ENCODE peak calls at places on chromosomes 4 and X, in five cellular contexts. I is tibial artery; F is CD8-positive, alpha-beta memory T cell; J is Peyer's patch; H is SK-N-SH. R is an unnamed sample. For H3K27me3 and H3K4me1, the result is how much of the 10 kb centered on the place peaks cover.

GRCh38 chrX:36019164-36019563 is 99.6 kb downstream of the CFAP47 start:
- DNase-seq in I (no peak), J (no peak), H (no peak), F (no peak), R (no peak)

GRCh38 chr4:69849297-69849696 is 10.6 kb downstream of the SULT1E1 start:
- DNase-seq in F (no peak), I (no peak), J (no peak), H (no peak), R (no peak)

GRCh38 chrX:114675365-114675764 is 91.5 kb downstream of the HTR2C start:
- DNase-seq in H (no peak), F (no peak), J (no peak), I (no peak), R (no peak)

GRCh38 chr4:37762294-37763163 is 64.0 kb upstream of the PGM2 start:
- DNase-seq in F (no peak), J (no peak), I (no peak), H (no peak), R (no peak)

GRCh38 chr4:47368211-47368610 is 95.3 kb downstream of the COMMD8 start:
- DNase-seq in I (no peak), F (no peak), J (no peak), H (no peak), R (no peak)

GRCh38 chrX:16586371-16587112 is 63.4 kb upstream of the S100G start:
- DNase-seq in F (no peak), I (no peak), H (no peak), J (no peak), R (no peak)

GRCh38 chr4:90852232-90852631 is 725.0 kb downstream of the CCSER1 start:
- DNase-seq in J (no peak), I (no peak), F (no peak), H (no peak), R (no peak)

GRCh38 chr4:77849278-77849965 is 13.2 kb upstream of the MRPL1 start:
- DNase-seq in H (no peak), F (no peak), I (no peak), J (no peak), R (no peak)

GRCh38 chr4:54683616-54684346 is 26.0 kb downstream of the KIT start:
- DNase-seq in J (peak), F (peak), I (no peak), H (no peak), R (no peak)

GRCh38 chrX:105696870-105697269 is 125.5 kb upstream of the NRK start:
- DNase-seq in H (no peak), J (no peak), I (no peak), F (no peak), R (no peak)

GRCh38 chrX:97524997-97525396 is 641.3 kb downstream of the RPA4 start:
- DNase-seq in F (no peak), J (no peak), I (no peak), H (no peak), R (no peak)

GRCh38 chrX:68936608-68937007 is 107.8 kb downstream of the EFNB1 start:
- DNase-seq in H (no peak), I (no peak), J (no peak), F (no peak), R (peak)

GRCh38 chrX:20715176-20715575 is 448.5 kb upstream of the RPS6KA3 start:
- DNase-seq in J (no peak), F (no peak), H (no peak), I (no peak), R (no peak)

GRCh38 chr4:140668111-140668510 is 88.1 kb downstream of the TBC1D9 start:
- DNase-seq in H (no peak), F (no peak), J (no peak), I (no peak), R (no peak)

GRCh38 chr4:138734746-138735145 is 280.8 kb upstream of the NOCT start:
- DNase-seq in I (no peak), J (no peak), H (no peak), F (no peak), R (no peak)

GRCh38 chrX:155613927-155614559 is 1.3 kb upstream of the TMLHE start:
- DNase-seq in I (no peak), F (no peak), H (no peak), J (no peak), R (no peak)

GRCh38 chrX:24528605-24529004 is 63.5 kb downstream of the PDK3 start:
- DNase-seq in H (no peak), J (no peak), I (no peak), F (no peak), R (no peak)

GRCh38 chrX:119407681-119408080 is 8.5 kb downstream of the SLC25A43 start:
- DNase-seq in H (no peak), F (no peak), I (no peak), J (no peak), R (no peak)

GRCh38 chr4:26388671-26389070 is 67.9 kb downstream of the RBPJ start:
- DNase-seq in I (no peak), F (no peak), H (no peak), J (no peak), R (no peak)

GRCh38 chrX:45077748-45078424 is 122.8 kb downstream of the DIPK2B start:
- DNase-seq in H (no peak), F (no peak), J (no peak), I (no peak), R (no peak)

GRCh38 chr4:176444741-176445140 is 125.0 kb downstream of the SPCS3 start:
- DNase-seq in F (no peak), J (no peak), H (no peak), I (no peak), R (no peak)

GRCh38 chrX:20653070-20653469 is 386.4 kb upstream of the RPS6KA3 start:
- DNase-seq in F (no peak), H (no peak), I (no peak), J (no peak), R (no peak)

GRCh38 chr4:21768349-21769310 is 179.9 kb downstream of the KCNIP4 start:
- DNase-seq in F (peak), H (peak), I (no peak), J (no peak), R (no peak)

GRCh38 chr4:10115657-10116624 is 658 bp downstream of the WDR1 start:
- DNase-seq in H (peak), I (no peak), F (peak), J (peak), R (peak)

GRCh38 chr4:80202190-80202711 is 4.9 kb downstream of the PRDM8 start:
- DNase-seq in I (peak), J (peak), H (no peak), F (peak), R (peak)

GRCh38 chr4:16642897-16643296 is 255.5 kb downstream of the LDB2 start:
- DNase-seq in I (no peak), H (peak), F (no peak), J (no peak), R (no peak)

GRCh38 chrX:65985922-65986588 is 53.8 kb downstream of the VSIG4 start:
- DNase-seq in I (no peak), J (no peak), F (peak), H (peak), R (no peak)

GRCh38 chr4:4395849-4396627 is 9.1 kb downstream of the NSG1 start:
- DNase-seq in J (no peak), F (no peak), H (peak), I (no peak), R (peak)
- H3K27me3 ChIP-seq in J (under half), F (under half), H (under half), I (under half), R (under half)

DNA sequence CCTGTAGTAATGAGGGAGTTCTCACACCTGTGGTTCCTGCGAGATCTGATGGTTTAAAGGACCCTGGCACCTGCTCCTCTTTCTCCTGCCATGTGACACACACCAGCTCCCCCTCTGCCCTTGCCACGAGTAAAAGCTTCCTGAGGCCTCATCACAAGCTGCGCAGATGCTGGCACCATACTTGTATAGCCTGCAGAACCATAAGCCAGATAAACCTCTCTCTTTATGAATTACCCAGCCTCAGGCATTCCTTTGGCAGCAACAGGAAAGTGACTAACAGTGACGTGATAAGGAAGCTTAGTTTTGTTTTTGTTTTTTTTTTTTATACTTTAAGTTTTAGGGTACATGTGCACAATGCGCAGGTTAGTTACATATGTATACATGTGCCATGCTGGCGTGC is 130.9 kb downstream of the AFAP1 start:
- DNase-seq in J (no peak), I (no peak), H (no peak), F (no peak), R (no peak)
- H3K4me1 ChIP-seq in J (under half), I (under half), H (under half), F (under half), R (under half)

GRCh38 chr4:186704059-186704458 is 19.6 kb downstream of the FAT1 start:
- DNase-seq in I (no peak), H (no peak), J (no peak), F (no peak), R (no peak)

GRCh38 chr4:186702297-186702696 is 21.4 kb downstream of the FAT1 start:
- DNase-seq in H (no peak), I (no peak), F (no peak), J (no peak), R (no peak)

GRCh38 chr4:186702940-186703339 is 20.7 kb downstream of the FAT1 start:
- DNase-seq in I (no peak), F (no peak), H (no peak), J (no peak), R (no peak)

GRCh38 chr4:186701788-186702187 is 21.9 kb downstream of the FAT1 start:
- DNase-seq in F (no peak), H (no peak), J (no peak), I (no peak), R (no peak)

GRCh38 chr4:186703510-186703909 is 20.1 kb downstream of the FAT1 start:
- DNase-seq in J (no peak), F (no peak), I (no peak), H (no peak), R (no peak)
- H3K27me3 ChIP-seq in J (under half), F (under half), I (under half), H (under half), R (under half)

GRCh38 chr4:76188557-76188956 is 25.1 kb downstream of the SCARB2 start:
- DNase-seq in H (no peak), J (no peak), I (no peak), F (no peak), R (no peak)

GRCh38 chr4:76194325-76194724 is 19.3 kb downstream of the SCARB2 start:
- DNase-seq in F (no peak), I (peak), H (no peak), J (peak), R (no peak)

GRCh38 chr4:76188149-76188548 is 25.5 kb downstream of the SCARB2 start:
- DNase-seq in I (no peak), J (no peak), F (no peak), H (no peak), R (no peak)

GRCh38 chr4:76195326-76195725 is 18.3 kb downstream of the SCARB2 start:
- DNase-seq in H (no peak), J (no peak), I (no peak), F (no peak), R (no peak)

GRCh38 chr4:76192221-76192620 is 21.4 kb downstream of the SCARB2 start:
- DNase-seq in I (no peak), J (no peak), F (no peak), H (no peak), R (no peak)
- H3K4me1 ChIP-seq in I (under half), J (under half), F (under half), H (under half), R (under half)

GRCh38 chr4:39232100-39232499 is 49.8 kb downstream of the WDR19 start:
- DNase-seq in J (no peak), I (no peak), H (no peak), F (no peak), R (no peak)

GRCh38 chr4:39230462-39230861 is 48.1 kb downstream of the WDR19 start:
- DNase-seq in F (no peak), H (no peak), I (no peak), J (no peak), R (no peak)

GRCh38 chr4:39227906-39228305 is 45.6 kb downstream of the WDR19 start:
- DNase-seq in J (no peak), I (no peak), F (no peak), H (no peak), R (no peak)

GRCh38 chr4:39231660-39232059 is 49.3 kb downstream of the WDR19 start:
- DNase-seq in H (no peak), F (no peak), I (no peak), J (no peak), R (no peak)

DNA sequence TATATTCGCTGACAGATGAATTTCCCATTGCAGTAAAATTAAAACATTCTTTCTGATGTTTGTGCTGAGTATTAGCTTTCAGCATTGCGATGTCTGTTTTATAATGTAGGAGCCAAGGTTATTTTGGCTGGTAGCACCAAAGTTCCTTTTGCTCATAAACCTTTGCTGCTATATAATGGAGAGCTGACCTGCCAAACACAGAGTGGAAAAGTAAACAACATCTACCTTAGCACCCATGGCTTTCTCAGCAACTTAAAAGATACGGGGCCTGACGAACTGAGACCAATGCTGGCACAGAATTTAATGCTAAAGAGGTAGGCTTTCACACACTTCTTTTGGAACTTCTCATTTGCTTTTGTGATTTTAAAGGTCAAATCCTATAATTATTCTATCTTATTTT is 46.0 kb downstream of the WDR19 start:
- DNase-seq in I (no peak), H (no peak), J (no peak), F (no peak), R (no peak)
- H3K27me3 ChIP-seq in I (under half), H (under half), J (under half), F (under half), R (under half)

GRCh38 chr4:151670843-151671242 is 90.0 kb downstream of the GATB start:
- DNase-seq in F (no peak), J (no peak), I (no peak), H (no peak), R (no peak)
- H3K4me1 ChIP-seq in F (under half), J (under half), I (under half), H (under half), R (under half)

DNA sequence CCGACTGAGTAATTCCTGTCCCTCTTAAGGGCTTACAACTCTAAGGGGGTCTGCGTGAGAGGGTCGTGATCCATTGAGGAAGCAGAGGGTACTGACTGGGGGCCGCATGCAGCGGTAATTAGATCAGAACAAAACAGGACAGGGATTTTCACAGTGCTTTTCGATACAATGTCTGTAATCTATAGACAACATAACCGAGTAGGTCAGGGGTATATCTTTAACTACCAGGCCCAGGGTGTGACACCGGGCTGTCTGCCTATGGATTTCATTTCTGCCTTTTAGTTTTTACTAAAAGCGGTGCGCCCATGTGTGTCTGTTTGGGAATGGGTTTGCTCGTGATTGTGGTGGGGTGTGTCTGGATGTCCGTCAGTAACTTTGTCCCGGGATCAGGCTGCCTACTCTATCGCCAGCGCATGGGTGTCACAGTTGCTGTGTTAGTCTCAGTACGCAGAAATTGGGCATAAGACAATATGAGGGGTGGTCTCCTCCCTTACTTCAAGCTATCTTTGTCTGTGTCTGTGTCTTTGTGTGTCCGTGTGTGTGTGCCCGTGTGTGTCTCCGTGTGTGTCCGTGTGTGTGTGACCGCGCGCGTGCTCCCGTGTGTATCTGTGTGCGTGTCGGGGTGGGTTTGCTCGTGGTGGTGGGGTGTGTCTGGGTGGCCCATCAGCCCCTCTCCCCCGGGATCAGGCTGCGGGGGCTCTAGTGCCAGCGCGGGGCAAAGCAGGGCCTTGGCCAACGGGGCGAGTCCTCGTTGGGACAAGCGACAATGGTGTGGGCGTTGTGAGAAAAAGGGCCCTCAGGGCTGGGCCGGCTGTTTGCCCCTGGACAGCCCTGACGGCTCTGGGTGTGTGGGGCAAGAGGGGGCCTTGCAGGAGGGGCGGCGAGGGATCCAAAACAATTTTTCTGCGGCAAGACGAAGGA is 10.4 kb downstream of the FRG2 start:
- DNase-seq in J (no peak), I (no peak), F (no peak), H (peak), R (no peak)
- H3K27me3 ChIP-seq in J (under half), I (under half), F (under half), H (under half), R (under half)

GRCh38 chr4:158818595-158818994 is 49.8 kb downstream of the FNIP2 start:
- DNase-seq in F (no peak), J (no peak), H (no peak), I (no peak), R (no peak)
- H3K4me1 ChIP-seq in F (under half), J (under half), H (under half), I (under half), R (under half)

R was measured in aorta.